ENCODE peak calls at places on chromosomes 6 and 20, in five cellular contexts. One of them, this sample, is unnamed.
A peak's percentile ranks its signal among the peaks of the same experiment; 100 is the strongest.

GRCh38 chr6:31116661-31117385 is 2.2 kb downstream of the PSORS1C1 start:
- DNase-seq in tibial nerve: peak; percentile 23
- DNase-seq in A549: no peak
- DNase-seq in AG04450: no peak
- DNase-seq in psoas muscle: no peak
- DNase-seq in this sample: no peak

GRCh38 chr6:117441824-117442264 is 16.1 kb upstream of the ROS1 start:
- DNase-seq in AG04450: no peak
- DNase-seq in psoas muscle: no peak
- DNase-seq in tibial nerve: no peak
- DNase-seq in A549: peak; percentile 13
- DNase-seq in this sample: no peak

GRCh38 chr20:59149678-59150504 is 13.7 kb upstream of the ZNF831 start:
- DNase-seq in A549: no peak
- DNase-seq in tibial nerve: no peak
- DNase-seq in psoas muscle: no peak
- DNase-seq in AG04450: no peak
- DNase-seq in this sample: no peak

GRCh38 chr20:32562495-32562911 is 22.6 kb downstream of the NOL4L start:
- DNase-seq in tibial nerve: no peak
- DNase-seq in psoas muscle: no peak
- DNase-seq in A549: no peak
- DNase-seq in AG04450: no peak
- DNase-seq in this sample: no peak

GRCh38 chr6:11972806-11973205 is 39.3 kb upstream of the HIVEP1 start:
- DNase-seq in tibial nerve: no peak
- DNase-seq in AG04450: no peak
- DNase-seq in A549: no peak
- DNase-seq in psoas muscle: no peak
- DNase-seq in this sample: no peak

GRCh38 chr6:111573118-111573883 is 32.4 kb downstream of the TRAF3IP2 start:
- DNase-seq in AG04450: no peak
- DNase-seq in tibial nerve: peak; percentile 57
- DNase-seq in psoas muscle: no peak
- DNase-seq in A549: no peak
- DNase-seq in this sample: peak; percentile 70

GRCh38 chr6:45676376-45676775 is 298.6 kb upstream of the SUPT3H start:
- DNase-seq in tibial nerve: no peak
- DNase-seq in A549: no peak
- DNase-seq in psoas muscle: no peak
- DNase-seq in AG04450: no peak
- DNase-seq in this sample: no peak

GRCh38 chr6:4185419-4185818 is 50.0 kb upstream of the ECI2 start:
- DNase-seq in A549: no peak
- DNase-seq in tibial nerve: no peak
- DNase-seq in AG04450: no peak
- DNase-seq in psoas muscle: no peak
- DNase-seq in this sample: no peak

GRCh38 chr6:156852858-156853216 is 75.7 kb downstream of the ARID1B start:
- DNase-seq in psoas muscle: no peak
- DNase-seq in AG04450: no peak
- DNase-seq in tibial nerve: no peak
- DNase-seq in A549: no peak
- DNase-seq in this sample: no peak

GRCh38 chr20:58593880-58594473 is 57.1 kb upstream of the STX16 start:
- DNase-seq in tibial nerve: no peak
- DNase-seq in psoas muscle: peak; percentile 19
- DNase-seq in AG04450: no peak
- DNase-seq in A549: no peak
- DNase-seq in this sample: no peak

GRCh38 chr6:137873273-137873762 is 6.3 kb downstream of the TNFAIP3 start:
- DNase-seq in A549: peak; percentile 72
- DNase-seq in AG04450: peak; percentile 60
- DNase-seq in tibial nerve: peak; percentile 85
- DNase-seq in psoas muscle: peak; percentile 62
- DNase-seq in this sample: peak; percentile 47

GRCh38 chr6:158910484-158911075 is 89.4 kb downstream of the RSPH3 start:
- DNase-seq in AG04450: no peak
- DNase-seq in psoas muscle: no peak
- DNase-seq in A549: no peak
- DNase-seq in tibial nerve: no peak
- DNase-seq in this sample: no peak

GRCh38 chr6:77457720-77458349 is 5.5 kb downstream of the HTR1B start:
- DNase-seq in A549: peak; percentile 31
- DNase-seq in tibial nerve: peak; percentile 86
- DNase-seq in AG04450: peak; percentile 90
- DNase-seq in psoas muscle: peak; percentile 57
- DNase-seq in this sample: peak; percentile 50

GRCh38 chr6:32845381-32845884 is 1.6 kb upstream of the PSMB8 start:
- DNase-seq in AG04450: no peak
- DNase-seq in A549: no peak
- DNase-seq in psoas muscle: no peak
- DNase-seq in tibial nerve: no peak
- DNase-seq in this sample: no peak

GRCh38 chr6:33620158-33620583 is 951 bp upstream of the ITPR3 start:
- DNase-seq in tibial nerve: peak; percentile 33
- DNase-seq in AG04450: no peak
- DNase-seq in psoas muscle: peak; percentile 69
- DNase-seq in A549: no peak
- DNase-seq in this sample: no peak

GRCh38 chr6:98525860-98526259 is 308.5 kb upstream of the POU3F2 start:
- DNase-seq in A549: no peak
- DNase-seq in tibial nerve: no peak
- DNase-seq in psoas muscle: no peak
- DNase-seq in AG04450: no peak
- DNase-seq in this sample: no peak

GRCh38 chr6:80607814-80608391 is 501.4 kb downstream of the BCKDHB start:
- DNase-seq in tibial nerve: peak; percentile 41
- DNase-seq in A549: no peak
- DNase-seq in AG04450: peak; percentile 68
- DNase-seq in psoas muscle: no peak
- DNase-seq in this sample: no peak

GRCh38 chr6:90610671-90611542 is 24.0 kb upstream of the MAP3K7 start:
- DNase-seq in AG04450: no peak
- DNase-seq in psoas muscle: peak; percentile 55
- DNase-seq in tibial nerve: peak; percentile 8
- DNase-seq in A549: no peak
- DNase-seq in this sample: no peak
- H3K4me3 ChIP-seq in AG04450: peak overlapping the region; percentile 64
- H3K4me3 ChIP-seq in psoas muscle: peak overlapping the region; percentile 66
- H3K4me3 ChIP-seq in tibial nerve: peak overlapping the region; percentile 47
- H3K4me3 ChIP-seq in A549: peak overlapping the region; percentile 46
- H3K4me3 ChIP-seq in this sample: peak overlapping the region; percentile 40

GRCh38 chr6:30100585-30101422 is 12.1 kb downstream of the TRIM31 start:
- DNase-seq in A549: no peak
- DNase-seq in tibial nerve: no peak
- DNase-seq in AG04450: no peak
- DNase-seq in psoas muscle: peak; percentile 64
- DNase-seq in this sample: no peak

GRCh38 chr6:30103630-30104179 is 9.2 kb downstream of the TRIM31 start:
- DNase-seq in psoas muscle: no peak
- DNase-seq in A549: no peak
- DNase-seq in AG04450: no peak
- DNase-seq in tibial nerve: no peak
- DNase-seq in this sample: no peak

GRCh38 chr6:30101939-30102700 is 10.8 kb downstream of the TRIM31 start:
- DNase-seq in A549: peak; percentile 83
- DNase-seq in psoas muscle: peak; percentile 95
- DNase-seq in tibial nerve: peak; percentile 76
- DNase-seq in AG04450: peak; percentile 43
- DNase-seq in this sample: no peak

GRCh38 chr6:30101423-30101938 is 11.4 kb downstream of the TRIM31 start:
- DNase-seq in A549: peak; percentile 3
- DNase-seq in psoas muscle: no peak
- DNase-seq in tibial nerve: no peak
- DNase-seq in AG04450: no peak
- DNase-seq in this sample: no peak

DNA sequence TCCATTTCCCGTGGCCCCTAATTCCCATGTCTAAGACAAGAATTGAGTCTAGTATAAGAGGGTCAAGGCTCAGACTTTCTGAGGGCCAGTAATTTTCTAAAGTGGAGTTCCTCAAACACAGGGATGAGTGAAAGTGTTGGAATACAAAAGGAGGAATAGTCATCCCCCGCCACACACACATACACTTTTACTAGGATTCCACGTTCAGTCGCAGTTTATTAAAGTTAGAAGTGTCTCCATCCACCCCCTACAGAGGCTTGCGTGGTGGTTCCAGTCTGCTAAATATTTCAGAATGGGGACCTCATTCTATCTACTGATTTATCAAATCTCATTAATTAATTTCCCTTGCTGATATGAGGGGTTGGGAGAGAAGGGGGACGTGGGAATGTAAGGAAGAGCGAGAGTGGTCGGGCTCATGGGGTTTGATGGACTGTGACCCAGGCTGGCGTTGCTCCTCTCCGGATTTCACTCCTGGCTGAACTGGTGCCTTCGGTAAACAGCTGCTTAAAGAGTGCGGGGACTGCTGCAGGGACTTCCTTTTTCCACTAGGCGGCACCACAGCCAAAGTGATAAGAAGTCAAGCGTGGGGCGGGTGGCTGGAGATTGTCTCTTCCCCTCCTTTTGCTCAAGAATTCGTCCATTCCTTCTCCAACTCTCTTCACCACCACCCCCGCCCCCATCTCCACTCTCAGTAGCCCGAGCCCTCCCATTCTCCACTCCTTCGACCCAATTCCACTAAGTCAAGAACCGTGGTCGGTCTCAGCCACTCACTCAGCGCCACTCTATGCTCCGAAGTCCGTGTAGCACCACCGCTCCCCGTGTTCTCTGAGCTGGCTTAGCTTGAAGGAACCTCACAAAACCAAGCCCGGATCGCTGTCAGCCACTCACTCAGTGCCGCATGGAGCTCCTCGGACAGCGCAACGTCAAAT is 9.9 kb downstream of the TRIM31 start:
- DNase-seq in tibial nerve: peak; percentile 96
- DNase-seq in AG04450: peak; percentile 64
- DNase-seq in A549: peak; percentile 83
- DNase-seq in psoas muscle: peak; percentile 90
- DNase-seq in this sample: peak; percentile 73
- H3K4me3 ChIP-seq in tibial nerve: peak overlapping the region; percentile 42
- H3K4me3 ChIP-seq in AG04450: peak overlapping the region; percentile 58
- H3K4me3 ChIP-seq in A549: peak overlapping the region; percentile 42
- H3K4me3 ChIP-seq in psoas muscle: peak overlapping the region; percentile 61
- H3K4me3 ChIP-seq in this sample: peak overlapping the region; percentile 77

GRCh38 chr20:13068336-13068735 is 59.6 kb downstream of the SPTLC3 start:
- DNase-seq in tibial nerve: no peak
- DNase-seq in A549: no peak
- DNase-seq in AG04450: no peak
- DNase-seq in psoas muscle: no peak
- DNase-seq in this sample: no peak
- H3K4me3 ChIP-seq in tibial nerve: no peak overlapping the region
- H3K4me3 ChIP-seq in A549: no peak overlapping the region
- H3K4me3 ChIP-seq in AG04450: no peak overlapping the region
- H3K4me3 ChIP-seq in psoas muscle: no peak overlapping the region
- H3K4me3 ChIP-seq in this sample: no peak overlapping the region

GRCh38 chr20:49983123-49983847 is 505 bp downstream of the SNAI1 start:
- DNase-seq in A549: no peak
- DNase-seq in tibial nerve: no peak
- DNase-seq in AG04450: no peak
- DNase-seq in psoas muscle: no peak
- DNase-seq in this sample: no peak

GRCh38 chr20:49985157-49985556 is 2.4 kb downstream of the SNAI1 start:
- DNase-seq in A549: no peak
- DNase-seq in tibial nerve: no peak
- DNase-seq in AG04450: no peak
- DNase-seq in psoas muscle: no peak
- DNase-seq in this sample: no peak

GRCh38 chr20:49982346-49983122 is at the start of gene SNAI1:
- DNase-seq in tibial nerve: peak; percentile 45
- DNase-seq in psoas muscle: peak; percentile 91
- DNase-seq in AG04450: peak; percentile 73
- DNase-seq in A549: peak; percentile 97
- DNase-seq in this sample: no peak

GRCh38 chr20:49984426-49985153 is 1.8 kb downstream of the SNAI1 start:
- DNase-seq in psoas muscle: no peak
- DNase-seq in tibial nerve: no peak
- DNase-seq in A549: no peak
- DNase-seq in AG04450: no peak
- DNase-seq in this sample: no peak

DNA sequence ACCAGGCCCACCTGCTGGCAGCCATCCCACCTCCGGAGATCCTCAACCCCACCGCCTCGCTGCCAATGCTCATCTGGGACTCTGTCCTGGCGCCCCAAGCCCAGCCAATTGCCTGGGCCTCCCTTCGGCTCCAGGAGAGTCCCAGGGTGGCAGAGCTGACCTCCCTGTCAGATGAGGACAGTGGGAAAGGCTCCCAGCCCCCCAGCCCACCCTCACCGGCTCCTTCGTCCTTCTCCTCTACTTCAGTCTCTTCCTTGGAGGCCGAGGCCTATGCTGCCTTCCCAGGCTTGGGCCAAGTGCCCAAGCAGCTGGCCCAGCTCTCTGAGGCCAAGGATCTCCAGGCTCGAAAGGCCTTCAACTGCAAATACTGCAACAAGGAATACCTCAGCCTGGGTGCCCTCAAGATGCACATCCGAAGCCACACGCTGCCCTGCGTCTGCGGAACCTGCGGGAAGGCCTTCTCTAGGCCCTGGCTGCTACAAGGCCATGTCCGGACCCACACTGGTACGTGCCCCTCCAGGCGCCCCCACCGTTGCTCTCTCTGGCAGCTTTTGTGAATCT is 1.1 kb downstream of the SNAI1 start:
- DNase-seq in tibial nerve: no peak
- DNase-seq in AG04450: no peak
- DNase-seq in A549: no peak
- DNase-seq in psoas muscle: no peak
- DNase-seq in this sample: no peak
- H3K4me3 ChIP-seq in tibial nerve: peak overlapping the region; percentile 55
- H3K4me3 ChIP-seq in AG04450: peak overlapping the region; percentile 93
- H3K4me3 ChIP-seq in A549: peak overlapping the region; percentile 69
- H3K4me3 ChIP-seq in psoas muscle: peak overlapping the region; percentile 76
- H3K4me3 ChIP-seq in this sample: peak overlapping the region; percentile 92

GRCh38 chr6:149139782-149140136 is 177.8 kb upstream of the TAB2 start:
- DNase-seq in tibial nerve: no peak
- DNase-seq in AG04450: no peak
- DNase-seq in psoas muscle: no peak
- DNase-seq in A549: no peak
- DNase-seq in this sample: no peak
- H3K4me3 ChIP-seq in tibial nerve: no peak overlapping the region
- H3K4me3 ChIP-seq in AG04450: no peak overlapping the region
- H3K4me3 ChIP-seq in psoas muscle: no peak overlapping the region
- H3K4me3 ChIP-seq in A549: no peak overlapping the region
- H3K4me3 ChIP-seq in this sample: no peak overlapping the region

GRCh38 chr6:167849846-167850459 is 23.2 kb downstream of the AFDN start:
- DNase-seq in tibial nerve: no peak
- DNase-seq in psoas muscle: no peak
- DNase-seq in A549: peak; percentile 4
- DNase-seq in AG04450: no peak
- DNase-seq in this sample: no peak
- H3K4me3 ChIP-seq in tibial nerve: no peak overlapping the region
- H3K4me3 ChIP-seq in psoas muscle: peak overlapping the region; percentile 35
- H3K4me3 ChIP-seq in A549: peak overlapping the region; percentile 16
- H3K4me3 ChIP-seq in AG04450: no peak overlapping the region
- H3K4me3 ChIP-seq in this sample: no peak overlapping the region

GRCh38 chr20:38435555-38435939 is 419 bp upstream of the SNHG17 start:
- DNase-seq in AG04450: no peak
- DNase-seq in tibial nerve: no peak
- DNase-seq in psoas muscle: no peak
- DNase-seq in A549: no peak
- DNase-seq in this sample: no peak
- H3K4me3 ChIP-seq in AG04450: no peak overlapping the region
- H3K4me3 ChIP-seq in tibial nerve: no peak overlapping the region
- H3K4me3 ChIP-seq in psoas muscle: peak overlapping the region; percentile 90
- H3K4me3 ChIP-seq in A549: no peak overlapping the region
- H3K4me3 ChIP-seq in this sample: peak overlapping the region; percentile 97